ENCODE peak calls at places on chromosomes 12 and 14, in five cellular contexts. M is Peyer's patch; I is anterior cingulate cortex; Q is NCI-H1417; Z is stimulated activated naive CD4-positive, alpha-beta T cell. A is an unnamed sample.

GRCh38 chr12:52020539-52021336 is 14.0 kb downstream of the TAMALIN start:
- DNase-seq in Q (peak), M (peak), Z (peak), I (no peak), A (no peak)

GRCh38 chr12:111570090-111570961 is 28.8 kb downstream of the ATXN2 start:
- DNase-seq in Q (no peak), I (no peak), Z (no peak), M (no peak), A (peak)

GRCh38 chr14:29085546-29085945 is 319.0 kb downstream of the FOXG1 start:
- DNase-seq in Q (no peak), I (no peak), Z (no peak), M (no peak), A (no peak)

GRCh38 chr14:35399083-35399807 is 5.3 kb downstream of the NFKBIA start:
- DNase-seq in M (no peak), I (no peak), Q (no peak), Z (no peak), A (no peak)

GRCh38 chr14:101060171-101060601 is 156.7 kb upstream of the RTL1 start:
- DNase-seq in M (no peak), Q (no peak), I (no peak), Z (no peak), A (no peak)

GRCh38 chr12:132286912-132287311 is 42.5 kb downstream of the GALNT9 start:
- DNase-seq in Q (no peak), M (no peak), Z (no peak), I (no peak), A (no peak)

GRCh38 chr12:110262442-110263388 is 18.3 kb upstream of the ATP2A2 start:
- DNase-seq in I (no peak), M (no peak), Q (no peak), Z (no peak), A (no peak)

GRCh38 chr12:93167841-93168492 is 209.8 kb upstream of the NUDT4 start:
- DNase-seq in I (no peak), Z (no peak), M (no peak), Q (no peak), A (no peak)

GRCh38 chr12:55619352-55620138 is 17.1 kb upstream of the OR10P1 start:
- DNase-seq in Z (peak), Q (peak), I (no peak), M (peak), A (peak)

GRCh38 chr14:52936437-52936836 is 14.4 kb downstream of the FERMT2 start:
- DNase-seq in Q (no peak), Z (no peak), M (no peak), I (no peak), A (no peak)

GRCh38 chr14:97713023-97713422 is 915.8 kb downstream of the VRK1 start:
- DNase-seq in M (no peak), Q (no peak), I (no peak), Z (no peak), A (no peak)

GRCh38 chr12:126847005-126847629 is 1419.9 kb upstream of the TMEM132C start:
- DNase-seq in Q (no peak), Z (no peak), I (no peak), M (no peak), A (no peak)

GRCh38 chr14:22994762-22995275 is 12.5 kb upstream of the AJUBA start:
- DNase-seq in I (no peak), M (no peak), Q (peak), Z (peak), A (no peak)

GRCh38 chr12:16112626-16113560 is 164.6 kb downstream of the SLC15A5 start:
- DNase-seq in I (no peak), M (no peak), Z (no peak), Q (peak), A (no peak)

GRCh38 chr12:40010899-40011774 is 94.7 kb downstream of the SLC2A13 start:
- DNase-seq in Q (peak), I (no peak), Z (peak), M (peak), A (peak)

GRCh38 chr12:109504068-109504467 is 26.6 kb downstream of the UBE3B start:
- DNase-seq in Q (peak), I (no peak), Z (no peak), M (no peak), A (no peak)

GRCh38 chr12:108307006-108307405 is 32.1 kb downstream of the CMKLR1 start:
- DNase-seq in Z (no peak), M (no peak), Q (no peak), I (no peak), A (peak)

GRCh38 chr12:102765736-102766135 is 151.3 kb downstream of the PAH start:
- DNase-seq in Q (no peak), Z (no peak), M (no peak), I (no peak), A (peak)

GRCh38 chr12:113889806-113890581 is 76.1 kb downstream of the RBM19 start:
- DNase-seq in Z (no peak), I (no peak), M (no peak), Q (no peak), A (no peak)

GRCh38 chr12:122788387-122788786 is 14.0 kb downstream of the CCDC62 start:
- DNase-seq in Z (no peak), Q (no peak), M (no peak), I (no peak), A (no peak)

GRCh38 chr12:7155471-7156034 is 25.4 kb downstream of the CLSTN3 start:
- DNase-seq in M (no peak), I (no peak), Z (no peak), Q (peak), A (no peak)

GRCh38 chr12:88600272-88600671 is 20.0 kb upstream of the KITLG start:
- DNase-seq in M (no peak), Z (no peak), I (no peak), Q (no peak), A (peak)

GRCh38 chr12:7833831-7834230 is 38.9 kb downstream of the SLC2A14 start:
- DNase-seq in Z (no peak), I (no peak), Q (no peak), M (no peak), A (no peak)